ENCODE peak calls at places on chromosomes 12 and 14, in five cellular contexts. C, E, W, S and I are unnamed samples. For H3K9me3, the result is how much of the 10 kb centered on the place peaks cover.

GRCh38 chr12:113119980-113120669 is 15.4 kb downstream of the RASAL1 start:
- DNase-seq in S (no peak), W (no peak), E (no peak), C (no peak), I (no peak)

GRCh38 chr14:39322807-39323206 is 89.1 kb downstream of the MIA2 start:
- DNase-seq in E (no peak), C (no peak), S (no peak), W (peak), I (no peak)

GRCh38 chr14:22002860-22003284 is 329.3 kb upstream of the OR4E1 start:
- DNase-seq in E (no peak), W (no peak), C (peak), S (no peak), I (peak)

GRCh38 chr12:108838194-108839010 is 19.0 kb downstream of the SSH1 start:
- DNase-seq in S (peak), C (peak), W (peak), E (no peak), I (peak)

GRCh38 chr12:96471368-96472040 is 17.9 kb upstream of the CFAP54 start:
- DNase-seq in E (no peak), W (peak), C (no peak), S (no peak), I (no peak)

GRCh38 chr14:100589760-100590469 is 2.7 kb upstream of the BEGAIN start:
- DNase-seq in S (peak), W (no peak), E (no peak), C (no peak), I (no peak)

GRCh38 chr14:22418631-22419030 is 170.4 kb downstream of the DAD1 start:
- DNase-seq in W (no peak), S (no peak), E (no peak), C (peak), I (no peak)

GRCh38 chr12:108430245-108430644 is 84.8 kb upstream of the FICD start:
- DNase-seq in S (no peak), C (no peak), W (no peak), E (no peak), I (no peak)

GRCh38 chr14:74290415-74290814 is 12.3 kb downstream of the ABCD4 start:
- DNase-seq in E (peak), C (peak), W (no peak), S (no peak), I (no peak)

GRCh38 chr14:57089901-57090300 is 178.8 kb downstream of the EXOC5 start:
- DNase-seq in S (no peak), C (no peak), E (no peak), W (no peak), I (no peak)

GRCh38 chr14:103103461-103104388 is 9.2 kb downstream of the EXOC3L4 start:
- DNase-seq in W (no peak), E (peak), S (no peak), C (peak), I (no peak)
- TF ChIP-seq CTCF in W (no peak), E (peak), S (no peak), C (no peak), I (no peak)

GRCh38 chr14:50039120-50039517 is 77.3 kb downstream of the VCPKMT start:
- DNase-seq in S (no peak), E (no peak), W (no peak), C (no peak), I (no peak)

GRCh38 chr14:50040905-50041465 is 75.4 kb downstream of the VCPKMT start:
- DNase-seq in E (no peak), C (no peak), S (no peak), W (no peak), I (no peak)

GRCh38 chr14:50039734-50040400 is 76.5 kb downstream of the VCPKMT start:
- DNase-seq in S (no peak), E (no peak), C (peak), W (peak), I (no peak)

GRCh38 chr14:50041980-50042379 is 74.4 kb downstream of the VCPKMT start:
- DNase-seq in S (no peak), E (no peak), C (no peak), W (no peak), I (no peak)

DNA sequence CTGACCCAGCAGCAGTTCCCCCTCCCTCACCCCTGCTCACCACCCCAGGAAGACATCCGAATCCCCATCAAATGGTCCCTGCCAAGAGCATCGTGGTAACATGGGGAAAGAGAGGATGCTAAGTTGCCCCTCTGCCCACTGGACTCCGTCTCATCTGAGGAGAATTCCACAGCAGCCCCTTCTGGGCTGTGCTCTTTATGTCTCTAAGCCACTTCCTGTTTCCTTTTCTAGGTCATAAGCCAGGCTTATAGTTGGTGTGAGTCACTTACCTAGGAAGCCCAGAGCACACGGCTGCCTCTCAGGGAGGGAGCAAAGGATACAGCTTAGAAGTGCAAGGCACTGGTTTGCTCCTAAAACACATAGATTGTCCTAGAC is 76.0 kb downstream of the VCPKMT start:
- DNase-seq in S (no peak), W (peak), E (no peak), C (peak), I (peak)
- H3K27ac ChIP-seq in S (peak), W (peak), E (no peak), C (peak), I (peak)

GRCh38 chr12:126708492-126708896 is 1558.5 kb upstream of the TMEM132C start:
- DNase-seq in C (no peak), E (no peak), S (no peak), W (peak), I (no peak)
- H3K9me3 ChIP-seq in C (under half), E (under half), S (under half), W (under half), I (under half)

GRCh38 chr12:25195056-25195971 is at the start of the genes DNAI7 and ETFRF1:
- DNase-seq in S (peak), W (peak), E (peak), C (peak), I (peak)
- TF ChIP-seq CTCF in S (peak), W (no peak), E (no peak), C (no peak), I (no peak)

GRCh38 chr14:89283327-89284060 is 133.5 kb downstream of the FOXN3 start:
- DNase-seq in E (no peak), W (no peak), C (peak), S (no peak), I (no peak)
- H3K27ac ChIP-seq in E (no peak), W (no peak), C (no peak), S (no peak), I (no peak)

DNA sequence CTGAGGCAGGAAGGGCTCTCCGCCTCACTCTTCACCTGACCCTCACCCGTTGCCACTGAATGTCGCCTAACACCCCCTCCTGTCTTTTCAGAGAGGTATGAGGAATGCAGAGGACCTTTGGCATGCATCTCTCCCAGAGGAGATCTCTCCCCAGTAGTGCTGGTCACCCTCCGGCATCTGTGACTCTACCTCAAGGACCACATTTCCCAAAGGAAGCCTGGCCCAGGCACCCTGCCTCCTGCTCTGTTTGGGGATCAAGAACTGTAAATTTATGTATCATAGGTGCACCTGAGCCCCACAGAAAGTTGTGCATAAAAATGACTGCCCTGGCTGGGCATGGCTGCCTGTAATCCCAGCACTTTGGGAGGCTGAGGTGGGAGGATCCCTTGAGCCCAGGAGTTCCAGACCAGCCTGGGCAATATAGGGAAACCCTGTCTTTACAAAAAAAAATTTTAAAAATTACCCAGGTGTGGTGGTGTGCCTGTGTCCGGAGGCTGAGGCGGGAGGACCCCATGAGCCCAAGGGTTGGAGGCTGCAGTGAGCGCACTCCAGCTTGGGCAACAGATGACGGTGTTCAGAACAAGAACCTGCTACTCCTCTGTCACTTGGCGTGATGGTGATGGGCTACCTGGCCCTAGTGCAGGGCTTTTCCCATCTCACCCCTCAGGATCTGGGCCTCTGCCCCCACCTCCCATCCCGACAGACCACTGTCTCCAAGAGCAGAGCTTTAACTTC is 13.7 kb downstream of the TNFRSF1A start:
- DNase-seq in S (no peak), W (no peak), C (no peak), E (no peak), I (no peak)
- H3K9me3 ChIP-seq in S (under half), W (under half), C (under half), E (under half), I (under half)

GRCh38 chr12:56468216-56469006 is at the start of gene SPRYD4:
- DNase-seq in W (peak), S (peak), C (peak), E (peak), I (peak)
- TF ChIP-seq CTCF in W (no peak), S (peak), C (peak), E (peak), I (peak)

GRCh38 chr14:64715628-64716412 is 11.6 kb downstream of the PLEKHG3 start:
- DNase-seq in E (no peak), W (no peak), S (no peak), C (no peak), I (no peak)

GRCh38 chr14:64720190-64720589 is 16.0 kb downstream of the PLEKHG3 start:
- DNase-seq in W (peak), C (no peak), E (no peak), S (no peak), I (no peak)

GRCh38 chr14:64719601-64720000 is 15.4 kb downstream of the PLEKHG3 start:
- DNase-seq in S (no peak), C (no peak), W (no peak), E (no peak), I (no peak)

GRCh38 chr14:64718762-64719161 is 14.5 kb downstream of the PLEKHG3 start:
- DNase-seq in E (no peak), C (no peak), W (no peak), S (no peak), I (no peak)

GRCh38 chr14:64717870-64718269 is 13.6 kb downstream of the PLEKHG3 start:
- DNase-seq in C (no peak), S (no peak), E (no peak), W (no peak), I (no peak)
- H3K27ac ChIP-seq in C (no peak), S (peak), E (no peak), W (no peak), I (no peak)